ENCODE peak calls at places on chromosomes 5 and 9, in seven cellular contexts. P is HCT116, C is SK-N-SH, Q is K562, W is H1, X is GM12878, T is HepG2. Z is an unnamed sample.
A peak's percentile ranks its signal among the peaks of the same experiment; 100 is the strongest.

GRCh38 chr5:134114886-134115805 is 665 bp downstream of the TCF7 start:
- DNase-seq in P (no peak), C (peak; percentile 84), Q (peak; percentile 74), W (no peak), X (no peak), T (peak; percentile 32), Z (no peak)

GRCh38 chr9:137406876-137407589 is 15.9 kb downstream of the EXD3 start:
- DNase-seq in P (no peak), C (peak; percentile 98), Q (no peak), W (peak; percentile 27), X (no peak), T (peak; percentile 42), Z (no peak)

GRCh38 chr5:97131139-97131710 is 11.2 kb downstream of the LIX1 start:
- DNase-seq in P (no peak), C (no peak), Q (no peak), W (no peak), X (no peak), T (no peak), Z (no peak)

GRCh38 chr9:99013550-99013949 is 69.8 kb downstream of the COL15A1 start:
- DNase-seq in P (no peak), C (no peak), Q (no peak), W (no peak), X (no peak), T (no peak), Z (no peak)

GRCh38 chr9:71797266-71797665 is 29.0 kb upstream of the CEMIP2 start:
- DNase-seq in P (no peak), C (no peak), Q (no peak), W (no peak), X (no peak), T (no peak), Z (no peak)

GRCh38 chr9:78396087-78396486 is 99.2 kb downstream of the PSAT1 start:
- DNase-seq in P (no peak), C (no peak), Q (no peak), W (no peak), X (no peak), T (peak; percentile 30), Z (no peak)

GRCh38 chr9:133075925-133076324 is 14.1 kb downstream of the CEL start:
- DNase-seq in P (no peak), C (no peak), Q (no peak), W (no peak), X (no peak), T (peak; percentile 14), Z (peak; percentile 17)

GRCh38 chr9:78011037-78011436 is 20.6 kb downstream of the GNAQ start:
- DNase-seq in P (no peak), C (no peak), Q (no peak), W (no peak), X (no peak), T (no peak), Z (no peak)

GRCh38 chr5:1726956-1727355 is 72.7 kb downstream of the MRPL36 start:
- DNase-seq in P (no peak), C (no peak), Q (no peak), W (no peak), X (no peak), T (no peak), Z (no peak)

GRCh38 chr9:135043345-135043744 is 44.1 kb upstream of the OLFM1 start:
- DNase-seq in P (no peak), C (no peak), Q (no peak), W (no peak), X (no peak), T (no peak), Z (no peak)

GRCh38 chr9:134950811-134951210 is 33.1 kb upstream of the FCN1 start:
- DNase-seq in P (no peak), C (no peak), Q (no peak), W (no peak), X (no peak), T (no peak), Z (no peak)

GRCh38 chr9:135353935-135354334 is 125.6 kb upstream of the PPP1R26 start:
- DNase-seq in P (no peak), C (no peak), Q (no peak), W (no peak), X (no peak), T (no peak), Z (no peak)

GRCh38 chr9:93233033-93233432 is 49.1 kb downstream of the WNK2 start:
- DNase-seq in P (no peak), C (no peak), Q (no peak), W (no peak), X (no peak), T (no peak), Z (no peak)

GRCh38 chr9:34536685-34537084 is 13.9 kb upstream of the ENHO start:
- DNase-seq in P (no peak), C (no peak), Q (no peak), W (no peak), X (no peak), T (no peak), Z (no peak)

GRCh38 chr9:117412841-117413240 is 2.0 kb downstream of the ASTN2 start:
- DNase-seq in P (no peak), C (peak; percentile 48), Q (no peak), W (no peak), X (no peak), T (no peak), Z (no peak)

DNA sequence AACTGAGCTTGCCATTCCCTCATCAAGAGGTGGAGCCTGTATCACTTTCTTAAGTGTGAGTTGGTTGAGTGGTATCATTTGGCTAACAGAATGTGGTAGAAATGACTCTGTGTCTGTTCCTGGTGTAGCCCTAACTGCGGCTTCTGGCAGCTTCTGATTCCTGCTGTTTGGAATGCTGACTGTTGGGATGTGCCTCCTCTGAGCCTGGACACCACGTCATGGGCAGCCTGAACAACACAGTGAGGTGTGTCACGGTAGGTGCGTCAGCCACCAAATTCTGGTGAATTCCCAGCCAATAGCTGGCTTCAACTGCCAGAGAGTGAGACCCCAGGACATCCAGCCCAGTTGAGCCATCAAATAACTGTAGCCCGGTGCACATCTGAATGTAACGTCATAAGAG is 6.1 kb upstream of the C9orf152 start:
- DNase-seq in P (no peak), C (no peak), Q (no peak), W (no peak), X (no peak), T (peak; percentile 51), Z (no peak)
- TF ChIP-seq SIN3A in P (no peak), C (no peak), Q (no peak), W (no peak), X (no peak), T (no peak), Z (no peak)

DNA sequence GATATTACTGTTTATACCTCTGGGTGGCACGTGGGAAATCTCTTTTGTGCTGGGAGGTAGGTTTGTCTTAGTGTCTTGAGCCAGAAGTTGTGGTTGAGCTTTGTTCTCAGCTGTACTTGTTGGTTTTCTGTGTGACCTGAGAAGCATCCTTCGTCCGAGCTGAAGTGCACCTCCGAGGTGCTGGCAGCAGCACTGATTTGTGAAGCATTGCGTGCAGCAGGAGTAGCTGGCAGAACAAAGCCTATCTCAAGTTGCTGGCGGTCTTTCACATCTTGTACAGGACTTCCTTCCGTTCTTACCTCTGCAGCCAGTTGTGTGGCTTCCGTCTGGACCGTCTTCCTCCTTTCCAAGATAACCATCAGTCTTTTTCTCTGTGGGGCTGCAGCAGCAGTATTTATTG is 4.3 kb downstream of the PRRC2B start:
- DNase-seq in P (no peak), C (no peak), Q (peak; percentile 4), W (no peak), X (peak; percentile 64), T (no peak), Z (no peak)
- H3K27ac ChIP-seq in P (no peak overlapping the region), C (peak overlapping the region; percentile 80), Q (no peak overlapping the region), W (no peak overlapping the region), X (peak overlapping the region; percentile 70), T (no peak overlapping the region), Z (peak overlapping the region; percentile 79)

DNA sequence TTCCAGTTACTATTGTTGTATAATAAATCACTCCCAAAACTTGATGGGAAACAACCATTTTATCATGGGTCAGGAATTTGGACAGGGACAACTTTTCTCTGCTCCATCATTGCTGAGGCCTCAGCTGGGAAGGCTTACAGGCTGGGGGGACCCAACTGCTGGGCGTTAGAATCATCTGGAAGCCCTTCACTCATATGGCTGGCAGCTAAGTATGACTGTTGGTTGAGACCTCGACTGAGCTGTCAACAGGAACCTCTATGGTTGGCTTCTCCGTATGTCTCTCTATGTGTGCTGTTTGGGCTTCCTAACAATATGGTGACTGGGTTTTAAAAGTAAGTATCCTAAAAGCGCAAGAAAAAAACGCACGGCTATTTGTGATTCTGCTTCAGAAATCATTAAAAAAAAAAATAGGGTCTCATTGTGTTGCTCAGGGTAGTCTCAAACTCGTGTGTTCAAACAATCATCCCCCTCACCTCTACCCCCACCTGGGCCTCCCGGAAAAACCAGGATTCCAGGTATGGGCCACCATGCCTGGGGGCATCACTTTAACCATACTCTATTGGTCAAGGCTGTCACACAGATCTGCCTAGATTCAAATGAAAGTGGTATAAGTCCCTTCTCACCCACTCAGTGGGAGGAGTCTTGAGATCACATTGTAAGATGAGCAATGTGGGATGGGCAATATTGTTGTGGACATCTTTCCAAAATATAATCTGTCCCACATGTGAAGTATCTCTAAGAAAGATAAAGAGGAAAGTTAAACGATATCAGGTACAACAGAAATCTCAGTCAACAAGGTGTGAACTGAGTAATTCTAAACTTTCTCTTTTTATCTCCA is 15.2 kb downstream of the FNBP1 start:
- DNase-seq in P (no peak), C (no peak), Q (no peak), W (no peak), X (no peak), T (no peak), Z (no peak)
- H3K4me1 ChIP-seq in P (peaks cover 28% of the 10 kb centered on the region), C (no peaks in the 10 kb centered on the region), Q (no peaks in the 10 kb centered on the region), W (no peaks in the 10 kb centered on the region), X (peaks cover 88% of the 10 kb centered on the region), T (peaks cover 82% of the 10 kb centered on the region), Z (peaks cover 53% of the 10 kb centered on the region)

GRCh38 chr5:180632768-180633167 is 16.6 kb downstream of the FLT4 start:
- DNase-seq in P (no peak), C (no peak), Q (no peak), W (no peak), X (no peak), T (no peak), Z (no peak)

GRCh38 chr5:180629703-180630382 is 19.6 kb downstream of the FLT4 start:
- DNase-seq in P (no peak), C (no peak), Q (no peak), W (no peak), X (no peak), T (no peak), Z (no peak)

GRCh38 chr5:180630426-180630825 is 19.0 kb downstream of the FLT4 start:
- DNase-seq in P (no peak), C (no peak), Q (no peak), W (no peak), X (no peak), T (no peak), Z (no peak)

GRCh38 chr5:180633283-180634177 is 15.9 kb downstream of the FLT4 start:
- DNase-seq in P (no peak), C (no peak), Q (no peak), W (no peak), X (no peak), T (no peak), Z (no peak)

DNA sequence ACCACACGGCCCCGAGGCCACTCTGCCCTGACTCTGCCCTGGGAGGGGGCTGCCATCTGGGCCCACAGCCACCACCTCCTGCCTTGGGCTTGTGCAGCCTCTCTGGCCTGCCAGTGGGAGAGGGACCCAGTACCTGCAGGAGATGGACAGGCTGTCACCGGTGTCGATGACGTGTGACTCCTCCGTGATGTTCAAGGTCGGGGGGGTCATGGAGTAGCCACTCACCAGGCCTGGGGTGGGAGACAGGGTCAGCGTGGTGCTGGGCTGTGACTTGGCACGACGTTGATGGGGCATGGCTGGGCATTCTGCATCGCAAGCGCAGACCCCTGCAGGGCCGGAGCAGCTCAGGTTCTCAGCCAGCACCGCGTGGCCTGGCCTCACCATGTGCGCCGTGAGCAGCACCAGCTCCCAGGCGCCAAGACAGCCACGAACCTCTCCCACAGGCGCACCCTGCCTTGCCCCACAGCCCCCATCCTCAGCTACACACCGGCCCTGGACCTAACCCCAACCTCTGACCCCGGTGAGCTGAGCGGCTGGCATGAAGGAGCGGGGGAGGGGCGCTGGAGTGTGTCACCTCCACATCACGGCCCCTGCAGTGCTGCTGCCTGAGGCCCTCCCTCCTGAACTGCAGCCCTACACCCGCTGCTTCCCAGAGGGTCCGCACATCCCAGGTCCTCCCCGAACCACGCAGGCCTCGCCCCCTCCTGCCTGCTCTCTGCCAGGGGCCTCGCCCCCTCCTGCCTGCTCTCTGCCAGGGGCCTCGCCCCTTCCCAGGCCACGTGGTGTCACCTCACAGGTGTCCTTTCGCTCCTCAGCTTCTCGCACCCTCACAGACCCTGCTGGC is 17.6 kb downstream of the FLT4 start:
- DNase-seq in P (no peak), C (no peak), Q (no peak), W (no peak), X (no peak), T (no peak), Z (no peak)
- TF ChIP-seq SIN3A in P (no peak), C (no peak), Q (no peak), W (no peak), X (no peak), T (no peak), Z (no peak)

Z was measured in Panc1.